ENCODE peak calls at places on chromosomes 6 and 20, in seven cellular contexts. L is stimulated activated CD8-positive, alpha-beta memory T cell treated with anti-CD3 and anti-CD28 coated beads, Interleukin-12 subunit alpha, Interleukin-12 subunit beta, amount 100 ng/mL, for 1 hour; B is AG20443; K is NCI-H1694; G is activated CD4-positive, alpha-beta T cell treated with anti-CD3 and anti-CD28 coated beads, Interleukin-2, amount 10 ng/mL, durations not matched to agents 7 days and 5 days; O is HFFc6; H is WTC11. S is an unnamed sample.

GRCh38 chr6:83057705-83058321 is 7.8 kb downstream of the UBE3D start:
- DNase-seq in H (peak), K (peak), L (no peak), B (peak), G (peak), O (peak), S (no peak)

GRCh38 chr6:2960935-2961334 is 10.4 kb downstream of the SERPINB6 start:
- DNase-seq in B (no peak), L (no peak), H (no peak), K (no peak), O (no peak), G (no peak), S (no peak)

GRCh38 chr20:53622247-53623114 is 28.8 kb upstream of the ZNF217 start:
- DNase-seq in L (no peak), K (no peak), B (no peak), H (no peak), O (no peak), G (no peak), S (no peak)

GRCh38 chr6:148743476-148743875 is 3.4 kb upstream of the UST start:
- DNase-seq in L (no peak), B (no peak), H (no peak), G (no peak), K (no peak), O (no peak), S (no peak)

GRCh38 chr6:34571388-34571787 is 15.3 kb upstream of the SPDEF start:
- DNase-seq in L (no peak), B (no peak), O (no peak), H (no peak), G (no peak), K (no peak), S (no peak)

GRCh38 chr6:106165885-106166485 is 79.8 kb downstream of the PRDM1 start:
- DNase-seq in H (no peak), G (no peak), O (no peak), K (no peak), B (no peak), L (no peak), S (no peak)

GRCh38 chr6:72132425-72132824 is 246.1 kb downstream of the RIMS1 start:
- DNase-seq in H (no peak), K (no peak), B (no peak), G (no peak), O (peak), L (no peak), S (no peak)

GRCh38 chr20:57129303-57129702 is 137.1 kb downstream of the BMP7 start:
- DNase-seq in G (no peak), O (no peak), H (no peak), K (no peak), B (no peak), L (no peak), S (no peak)

GRCh38 chr6:121614115-121614514 is 178.7 kb downstream of the GJA1 start:
- DNase-seq in O (no peak), B (no peak), H (no peak), K (no peak), G (no peak), L (no peak), S (no peak)

GRCh38 chr6:142893088-142893487 is 51.9 kb downstream of the HIVEP2 start:
- DNase-seq in K (no peak), O (peak), L (no peak), G (no peak), H (no peak), B (no peak), S (no peak)

GRCh38 chr6:117165921-117166499 is 99.3 kb upstream of the VGLL2 start:
- DNase-seq in O (no peak), B (no peak), L (no peak), K (no peak), G (no peak), H (no peak), S (no peak)

GRCh38 chr6:168384045-168385038 is 56.6 kb upstream of the SMOC2 start:
- DNase-seq in G (no peak), K (no peak), B (peak), H (no peak), O (no peak), L (no peak), S (no peak)

GRCh38 chr6:11650711-11651110 is 113.2 kb downstream of the TMEM170B start:
- DNase-seq in G (no peak), K (no peak), L (no peak), B (no peak), H (no peak), O (no peak), S (no peak)

GRCh38 chr6:66599541-66599940 is 892.5 kb upstream of the EYS start:
- DNase-seq in K (no peak), O (no peak), H (no peak), L (no peak), G (no peak), B (no peak), S (no peak)

GRCh38 chr6:39777661-39778060 is 14.5 kb upstream of the DAAM2 start:
- DNase-seq in H (no peak), G (no peak), K (no peak), B (no peak), L (no peak), O (no peak), S (no peak)

GRCh38 chr6:30970946-30971345 is 12.6 kb upstream of the MUC21 start:
- DNase-seq in K (no peak), G (no peak), L (no peak), B (no peak), H (no peak), O (no peak), S (no peak)

GRCh38 chr20:3727333-3728035 is 5.0 kb upstream of the HSPA12B start:
- DNase-seq in B (peak), H (no peak), G (no peak), L (no peak), K (no peak), O (peak), S (no peak)

GRCh38 chr6:77038801-77039200 is 424.5 kb downstream of the HTR1B start:
- DNase-seq in G (no peak), O (peak), B (no peak), H (no peak), L (no peak), K (no peak), S (no peak)

GRCh38 chr6:26032387-26033131 is 54.7 kb upstream of the HFE start:
- DNase-seq in O (no peak), G (peak), H (no peak), B (peak), L (no peak), K (no peak), S (no peak)

GRCh38 chr6:52839124-52840055 is 1.2 kb downstream of the GSTA5 start:
- DNase-seq in O (peak), H (peak), G (peak), L (peak), K (peak), B (peak), S (peak)

GRCh38 chr6:44297063-44298038 is 15.8 kb downstream of the AARS2 start:
- DNase-seq in G (peak), H (peak), O (no peak), L (peak), K (no peak), B (peak), S (no peak)

GRCh38 chr6:15023448-15023847 is 222.4 kb upstream of the JARID2 start:
- DNase-seq in L (peak), H (no peak), G (peak), K (no peak), O (no peak), B (no peak), S (no peak)

GRCh38 chr6:28311139-28311823 is 24.7 kb downstream of the ZSCAN31 start:
- DNase-seq in O (no peak), K (no peak), H (no peak), L (no peak), G (no peak), B (no peak), S (no peak)

GRCh38 chr6:142296975-142297604 is 4.7 kb upstream of the ADGRG6 start:
- DNase-seq in L (no peak), H (no peak), K (no peak), O (no peak), G (no peak), B (no peak), S (no peak)

GRCh38 chr6:134175532-134176282 is 123.3 kb upstream of the SLC2A12 start:
- DNase-seq in B (peak), K (no peak), H (peak), O (peak), L (peak), G (peak), S (peak)

GRCh38 chr6:9761220-9761619 is 653.7 kb downstream of the TFAP2A start:
- DNase-seq in G (no peak), H (no peak), O (no peak), B (no peak), K (no peak), L (no peak), S (no peak)

GRCh38 chr6:18155273-18155863 is at the start of gene KDM1B:
- DNase-seq in H (peak), G (peak), L (no peak), O (peak), B (peak), K (peak), S (peak)

GRCh38 chr6:109879521-109879920 is 98.6 kb upstream of the GPR6 start:
- DNase-seq in G (no peak), L (no peak), O (no peak), B (no peak), H (no peak), K (no peak), S (no peak)

GRCh38 chr20:47233333-47234188 is 122.9 kb downstream of the ZMYND8 start:
- DNase-seq in L (no peak), O (no peak), H (no peak), K (no peak), G (no peak), B (no peak), S (no peak)

GRCh38 chr6:7073810-7074525 is 33.8 kb upstream of the RREB1 start:
- DNase-seq in L (no peak), B (no peak), H (no peak), O (no peak), K (no peak), G (peak), S (no peak)

GRCh38 chr20:46215913-46216707 is 92.2 kb downstream of the CDH22 start:
- DNase-seq in O (peak), L (no peak), H (peak), B (peak), K (no peak), G (no peak), S (peak)

GRCh38 chr6:144408151-144408550 is 123.0 kb downstream of the UTRN start:
- DNase-seq in L (no peak), K (no peak), G (no peak), B (peak), H (no peak), O (no peak), S (no peak)

GRCh38 chr6:170125447-170126300 is 165.2 kb downstream of the DLL1 start:
- DNase-seq in K (no peak), H (no peak), O (no peak), G (no peak), B (no peak), L (no peak), S (peak)

GRCh38 chr6:33439956-33440648 is 14.3 kb upstream of the ZBTB9 start:
- DNase-seq in K (no peak), L (no peak), B (no peak), O (no peak), G (no peak), H (no peak), S (no peak)

GRCh38 chr6:158040804-158041347 is 59.2 kb downstream of the SYNJ2 start:
- DNase-seq in H (no peak), G (no peak), B (no peak), K (no peak), L (no peak), O (peak), S (no peak)

GRCh38 chr6:20129290-20130088 is 82.8 kb downstream of the MBOAT1 start:
- DNase-seq in K (no peak), G (no peak), L (no peak), H (no peak), O (no peak), B (no peak), S (no peak)